ENCODE peak calls at places on chromosomes 3 and 15, in five cellular contexts. T, D, J, C and N are unnamed samples.

GRCh38 chr3:196517919-196518318 is 2.8 kb upstream of the SMCO1 start:
- DNase-seq in J (no peak), D (no peak), C (peak), T (peak), N (peak)

GRCh38 chr15:33292718-33293307 is 18.0 kb upstream of the RYR3 start:
- DNase-seq in J (peak), D (peak), T (peak), C (peak), N (peak)

GRCh38 chr3:146090521-146090920 is 70.5 kb downstream of the PLOD2 start:
- DNase-seq in D (no peak), T (no peak), C (no peak), J (no peak), N (no peak)

GRCh38 chr15:89399390-89400120 is 64.9 kb upstream of the POLG start:
- DNase-seq in C (no peak), D (no peak), T (peak), J (no peak), N (no peak)

GRCh38 chr3:38130631-38131065 is 6.3 kb downstream of the ACAA1 start:
- DNase-seq in C (no peak), D (no peak), T (no peak), J (no peak), N (no peak)

GRCh38 chr3:11154036-11154952 is at the start of gene HRH1:
- DNase-seq in C (peak), J (peak), D (no peak), T (no peak), N (peak)

GRCh38 chr15:101138913-101139880 is 112.7 kb downstream of the CHSY1 start:
- DNase-seq in C (no peak), D (no peak), J (peak), T (no peak), N (no peak)

GRCh38 chr3:62355703-62356102 is 17.6 kb downstream of the FEZF2 start:
- DNase-seq in C (no peak), T (no peak), D (no peak), J (no peak), N (no peak)

GRCh38 chr3:169841171-169841570 is 28.5 kb upstream of the LRRC34 start:
- DNase-seq in C (peak), D (no peak), T (peak), J (no peak), N (peak)

GRCh38 chr3:27681249-27681748 is 40.8 kb downstream of the EOMES start:
- DNase-seq in D (peak), T (peak), C (peak), J (peak), N (peak)

GRCh38 chr3:143267984-143268383 is 148.4 kb downstream of the CHST2 start:
- DNase-seq in T (no peak), J (peak), C (no peak), D (no peak), N (no peak)

GRCh38 chr15:23532019-23532418 is 33.5 kb upstream of the MKRN3 start:
- DNase-seq in D (no peak), T (no peak), C (no peak), J (peak), N (peak)

GRCh38 chr3:42133500-42134298 is 42.5 kb downstream of the TRAK1 start:
- DNase-seq in J (no peak), D (no peak), T (no peak), C (no peak), N (no peak)

GRCh38 chr3:45055032-45055410 is 28.9 kb downstream of the CLEC3B start:
- DNase-seq in J (peak), D (peak), T (no peak), C (peak), N (peak)

GRCh38 chr3:151319613-151320012 is 3.0 kb upstream of the GPR87 start:
- DNase-seq in T (no peak), C (peak), D (no peak), J (peak), N (peak)

GRCh38 chr15:74656935-74657535 is 38.8 kb downstream of the EDC3 start:
- DNase-seq in J (no peak), C (no peak), T (no peak), D (no peak), N (no peak)

GRCh38 chr3:21170964-21171363 is 580.0 kb downstream of the ZNF385D start:
- DNase-seq in J (no peak), C (peak), T (no peak), D (no peak), N (peak)

GRCh38 chr3:8451696-8452095 is 49.9 kb upstream of the LMCD1 start:
- DNase-seq in J (peak), T (no peak), D (no peak), C (peak), N (peak)

GRCh38 chr3:165443664-165444063 is 247.5 kb upstream of the SLITRK3 start:
- DNase-seq in C (no peak), J (no peak), D (no peak), T (no peak), N (no peak)

GRCh38 chr3:169390310-169390731 is 273.2 kb downstream of the MECOM start:
- DNase-seq in T (no peak), C (peak), J (no peak), D (no peak), N (peak)

GRCh38 chr3:170180107-170180951 is 1.2 kb downstream of the PHC3 start:
- DNase-seq in T (no peak), D (no peak), J (peak), C (peak), N (peak)

GRCh38 chr15:56837281-56837680 is 81.2 kb upstream of the TCF12 start:
- DNase-seq in C (peak), D (no peak), T (no peak), J (peak), N (peak)

GRCh38 chr3:66199089-66199473 is 21.7 kb upstream of the SLC25A26 start:
- DNase-seq in T (no peak), D (no peak), C (no peak), J (no peak), N (no peak)

GRCh38 chr3:82448320-82448719 is 686.9 kb upstream of the GBE1 start:
- DNase-seq in T (no peak), C (no peak), J (no peak), D (no peak), N (no peak)

GRCh38 chr3:136567599-136568188 is 184.5 kb downstream of the STAG1 start:
- DNase-seq in T (no peak), C (no peak), D (no peak), J (no peak), N (no peak)

GRCh38 chr3:117128876-117129275 is 419.3 kb downstream of the TUSC7 start:
- DNase-seq in C (no peak), J (no peak), D (no peak), T (no peak), N (no peak)
- H3K4me3 ChIP-seq in C (no peak), J (no peak), D (no peak), T (no peak), N (no peak)

GRCh38 chr3:133280591-133280990 is 119.3 kb upstream of the BFSP2 start:
- DNase-seq in C (no peak), J (no peak), T (no peak), D (no peak), N (no peak)
- H3K4me3 ChIP-seq in C (no peak), J (no peak), T (no peak), D (no peak), N (no peak)

GRCh38 chr3:183409219-183409618 is 19.2 kb downstream of the MCF2L2 start:
- DNase-seq in D (no peak), J (no peak), C (no peak), T (no peak), N (no peak)

GRCh38 chr3:183410280-183410679 is 18.1 kb downstream of the MCF2L2 start:
- DNase-seq in J (no peak), D (no peak), C (no peak), T (no peak), N (no peak)

GRCh38 chr3:183411216-183411922 is 17.1 kb downstream of the MCF2L2 start:
- DNase-seq in J (no peak), T (no peak), D (no peak), C (peak), N (peak)

GRCh38 chr3:183410759-183411158 is 17.7 kb downstream of the MCF2L2 start:
- DNase-seq in D (no peak), J (no peak), C (no peak), T (no peak), N (no peak)
- H3K4me3 ChIP-seq in D (no peak), J (no peak), C (no peak), T (no peak), N (no peak)

GRCh38 chr3:120446891-120447668 is 3.7 kb downstream of the FSTL1 start:
- DNase-seq in C (no peak), T (no peak), D (no peak), J (no peak), N (no peak)
- H3K4me3 ChIP-seq in C (no peak), T (no peak), D (peak), J (peak), N (no peak)

GRCh38 chr3:24401811-24402185 is 92.9 kb downstream of the THRB start:
- DNase-seq in T (no peak), J (no peak), D (no peak), C (no peak), N (no peak)
- H3K4me3 ChIP-seq in T (no peak), J (no peak), D (no peak), C (no peak), N (no peak)

GRCh38 chr3:122578110-122578740 is 775 bp downstream of the PARP15 start:
- DNase-seq in J (no peak), T (no peak), D (no peak), C (no peak), N (no peak)
- H3K4me3 ChIP-seq in J (peak), T (no peak), D (peak), C (no peak), N (peak)